ENCODE peak calls at places on chromosomes 3 and 15, in eight cellular contexts. One of them, this sample, is unnamed.

GRCh38 chr15:81189583-81190283 is 6.9 kb upstream of the IL16 start:
- DNase-seq in gastrocnemius medialis: peak; percentile 36
- DNase-seq in GM12878: no peak
- DNase-seq in heart left ventricle: peak; percentile 77
- DNase-seq in transverse colon: peak; percentile 14
- DNase-seq in A549: no peak
- DNase-seq in body of pancreas: peak; percentile 81
- DNase-seq in esophagus squamous epithelium: no peak
- DNase-seq in this sample: peak; percentile 51

GRCh38 chr3:63948995-63949394 is 36.8 kb upstream of the SCAANT1 start:
- DNase-seq in gastrocnemius medialis: no peak
- DNase-seq in GM12878: no peak
- DNase-seq in heart left ventricle: no peak
- DNase-seq in transverse colon: no peak
- DNase-seq in A549: no peak
- DNase-seq in body of pancreas: no peak
- DNase-seq in esophagus squamous epithelium: no peak
- DNase-seq in this sample: no peak

GRCh38 chr3:129106866-129107565 is 14.6 kb downstream of the RAB43 start:
- DNase-seq in gastrocnemius medialis: no peak
- DNase-seq in GM12878: no peak
- DNase-seq in heart left ventricle: no peak
- DNase-seq in transverse colon: peak; percentile 51
- DNase-seq in A549: no peak
- DNase-seq in body of pancreas: peak; percentile 58
- DNase-seq in esophagus squamous epithelium: no peak
- DNase-seq in this sample: no peak

GRCh38 chr3:64191822-64192221 is 33.4 kb downstream of the PRICKLE2 start:
- DNase-seq in gastrocnemius medialis: no peak
- DNase-seq in GM12878: no peak
- DNase-seq in heart left ventricle: no peak
- DNase-seq in transverse colon: no peak
- DNase-seq in A549: no peak
- DNase-seq in body of pancreas: no peak
- DNase-seq in esophagus squamous epithelium: no peak
- DNase-seq in this sample: no peak

GRCh38 chr3:184977796-184978195 is 165.8 kb downstream of the VPS8 start:
- DNase-seq in gastrocnemius medialis: no peak
- DNase-seq in GM12878: no peak
- DNase-seq in heart left ventricle: no peak
- DNase-seq in transverse colon: no peak
- DNase-seq in A549: no peak
- DNase-seq in body of pancreas: no peak
- DNase-seq in esophagus squamous epithelium: no peak
- DNase-seq in this sample: no peak

GRCh38 chr3:30439451-30440053 is 166.8 kb upstream of the TGFBR2 start:
- DNase-seq in gastrocnemius medialis: no peak
- DNase-seq in GM12878: no peak
- DNase-seq in heart left ventricle: no peak
- DNase-seq in transverse colon: no peak
- DNase-seq in A549: no peak
- DNase-seq in body of pancreas: no peak
- DNase-seq in esophagus squamous epithelium: no peak
- DNase-seq in this sample: no peak

GRCh38 chr3:48425281-48425812 is 4.5 kb downstream of the PLXNB1 start:
- DNase-seq in gastrocnemius medialis: no peak
- DNase-seq in GM12878: no peak
- DNase-seq in heart left ventricle: peak; percentile 53
- DNase-seq in transverse colon: no peak
- DNase-seq in A549: no peak
- DNase-seq in body of pancreas: peak; percentile 72
- DNase-seq in esophagus squamous epithelium: no peak
- DNase-seq in this sample: no peak

GRCh38 chr15:89669309-89669865 is 9.8 kb downstream of the PLIN1 start:
- DNase-seq in gastrocnemius medialis: no peak
- DNase-seq in GM12878: no peak
- DNase-seq in heart left ventricle: no peak
- DNase-seq in transverse colon: no peak
- DNase-seq in A549: no peak
- DNase-seq in body of pancreas: no peak
- DNase-seq in esophagus squamous epithelium: no peak
- DNase-seq in this sample: no peak

GRCh38 chr15:49620174-49620573 is 444 bp downstream of the FAM227B start:
- DNase-seq in gastrocnemius medialis: no peak
- DNase-seq in GM12878: no peak
- DNase-seq in heart left ventricle: no peak
- DNase-seq in transverse colon: peak; percentile 21
- DNase-seq in A549: peak; percentile 3
- DNase-seq in body of pancreas: no peak
- DNase-seq in esophagus squamous epithelium: no peak
- DNase-seq in this sample: peak; percentile 33

GRCh38 chr3:13125092-13126015 is 52.1 kb upstream of the IQSEC1 start:
- DNase-seq in gastrocnemius medialis: no peak
- DNase-seq in GM12878: no peak
- DNase-seq in heart left ventricle: no peak
- DNase-seq in transverse colon: no peak
- DNase-seq in A549: no peak
- DNase-seq in body of pancreas: no peak
- DNase-seq in esophagus squamous epithelium: no peak
- DNase-seq in this sample: peak; percentile 30

GRCh38 chr15:77871838-77872371 is 205.6 kb downstream of the TBC1D2B start:
- DNase-seq in gastrocnemius medialis: no peak
- DNase-seq in GM12878: no peak
- DNase-seq in heart left ventricle: peak; percentile 12
- DNase-seq in transverse colon: no peak
- DNase-seq in A549: no peak
- DNase-seq in body of pancreas: no peak
- DNase-seq in esophagus squamous epithelium: no peak
- DNase-seq in this sample: no peak

GRCh38 chr15:39719109-39719508 is 63.5 kb downstream of the FSIP1 start:
- DNase-seq in gastrocnemius medialis: no peak
- DNase-seq in GM12878: no peak
- DNase-seq in heart left ventricle: no peak
- DNase-seq in transverse colon: no peak
- DNase-seq in A549: no peak
- DNase-seq in body of pancreas: no peak
- DNase-seq in esophagus squamous epithelium: no peak
- DNase-seq in this sample: no peak

GRCh38 chr15:74584779-74585178 is 30.9 kb upstream of the CLK3 start:
- DNase-seq in gastrocnemius medialis: no peak
- DNase-seq in GM12878: no peak
- DNase-seq in heart left ventricle: no peak
- DNase-seq in transverse colon: no peak
- DNase-seq in A549: no peak
- DNase-seq in body of pancreas: no peak
- DNase-seq in esophagus squamous epithelium: no peak
- DNase-seq in this sample: no peak

GRCh38 chr3:69698728-69699127 is 40.5 kb upstream of the MITF start:
- DNase-seq in gastrocnemius medialis: no peak
- DNase-seq in GM12878: no peak
- DNase-seq in heart left ventricle: no peak
- DNase-seq in transverse colon: no peak
- DNase-seq in A549: no peak
- DNase-seq in body of pancreas: no peak
- DNase-seq in esophagus squamous epithelium: no peak
- DNase-seq in this sample: no peak

GRCh38 chr3:5112043-5112442 is 10.0 kb upstream of the ARL8B start:
- DNase-seq in gastrocnemius medialis: no peak
- DNase-seq in GM12878: no peak
- DNase-seq in heart left ventricle: no peak
- DNase-seq in transverse colon: no peak
- DNase-seq in A549: no peak
- DNase-seq in body of pancreas: no peak
- DNase-seq in esophagus squamous epithelium: no peak
- DNase-seq in this sample: no peak

GRCh38 chr3:146382386-146382785 is 87.0 kb downstream of the PLSCR2 start:
- DNase-seq in gastrocnemius medialis: no peak
- DNase-seq in GM12878: no peak
- DNase-seq in heart left ventricle: no peak
- DNase-seq in transverse colon: peak; percentile 41
- DNase-seq in A549: peak; percentile 13
- DNase-seq in body of pancreas: no peak
- DNase-seq in esophagus squamous epithelium: no peak
- DNase-seq in this sample: no peak

GRCh38 chr3:43036621-43037331 is 57.7 kb downstream of the GASK1A start:
- DNase-seq in gastrocnemius medialis: no peak
- DNase-seq in GM12878: peak; percentile 4
- DNase-seq in heart left ventricle: no peak
- DNase-seq in transverse colon: no peak
- DNase-seq in A549: no peak
- DNase-seq in body of pancreas: no peak
- DNase-seq in esophagus squamous epithelium: no peak
- DNase-seq in this sample: no peak

GRCh38 chr3:184177331-184177731 is 2.7 kb downstream of the AP2M1 start:
- DNase-seq in gastrocnemius medialis: no peak
- DNase-seq in GM12878: no peak
- DNase-seq in heart left ventricle: no peak
- DNase-seq in transverse colon: no peak
- DNase-seq in A549: no peak
- DNase-seq in body of pancreas: no peak
- DNase-seq in esophagus squamous epithelium: no peak
- DNase-seq in this sample: peak; percentile 44

GRCh38 chr3:122996038-122996580 is 31.5 kb downstream of the SEMA5B start:
- DNase-seq in gastrocnemius medialis: no peak
- DNase-seq in GM12878: no peak
- DNase-seq in heart left ventricle: no peak
- DNase-seq in transverse colon: no peak
- DNase-seq in A549: no peak
- DNase-seq in body of pancreas: peak; percentile 23
- DNase-seq in esophagus squamous epithelium: no peak
- DNase-seq in this sample: no peak

GRCh38 chr3:53798144-53798543 is 48.1 kb downstream of the CHDH start:
- DNase-seq in gastrocnemius medialis: no peak
- DNase-seq in GM12878: no peak
- DNase-seq in heart left ventricle: no peak
- DNase-seq in transverse colon: no peak
- DNase-seq in A549: no peak
- DNase-seq in body of pancreas: no peak
- DNase-seq in esophagus squamous epithelium: no peak
- DNase-seq in this sample: no peak

GRCh38 chr3:108698461-108698860 is 58.7 kb downstream of the RETNLB start:
- DNase-seq in gastrocnemius medialis: no peak
- DNase-seq in GM12878: no peak
- DNase-seq in heart left ventricle: no peak
- DNase-seq in transverse colon: no peak
- DNase-seq in A549: no peak
- DNase-seq in body of pancreas: no peak
- DNase-seq in esophagus squamous epithelium: no peak
- DNase-seq in this sample: no peak

DNA sequence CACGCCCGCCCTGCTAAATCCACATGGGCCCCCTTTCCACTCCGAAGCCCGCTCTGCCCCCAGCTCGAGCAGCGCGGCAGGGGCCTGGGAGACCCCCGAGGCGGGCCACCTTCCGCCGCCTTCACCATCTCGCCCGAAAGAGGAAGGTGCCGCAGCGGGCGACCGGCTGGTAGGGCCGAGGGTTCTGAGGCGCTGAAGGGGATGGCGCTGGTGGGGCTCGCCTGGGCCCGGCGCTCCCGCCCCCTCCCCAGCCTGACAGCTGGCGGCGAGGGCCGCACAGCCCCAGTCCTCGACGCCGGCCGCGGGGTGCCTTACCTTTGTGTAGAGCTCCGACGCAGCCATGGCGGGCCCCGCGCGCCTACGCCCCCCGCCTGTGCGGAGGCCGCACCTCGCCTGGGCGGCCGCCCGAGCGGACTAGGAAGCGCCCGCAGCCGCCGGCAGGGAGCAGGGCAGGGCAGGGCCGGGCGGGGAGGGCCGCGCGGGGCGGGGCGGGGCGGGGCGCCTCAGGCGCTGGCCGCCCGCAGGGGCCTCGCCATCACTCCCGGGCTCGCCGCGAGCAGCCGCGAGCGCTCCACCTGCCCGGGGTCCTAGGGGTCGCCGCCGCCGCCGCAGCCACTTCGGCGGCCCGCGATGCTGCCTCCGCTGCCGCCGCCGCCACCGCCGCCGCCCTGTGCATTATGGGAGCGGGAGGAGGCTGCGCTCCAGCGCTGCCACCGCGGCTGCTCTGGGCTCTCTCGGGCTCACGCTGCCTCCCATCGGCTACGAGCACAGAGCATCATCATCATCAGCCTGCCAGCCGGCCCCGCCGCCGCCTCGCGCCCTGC is at the start of gene MYO5A:
- DNase-seq in gastrocnemius medialis: peak; percentile 61
- DNase-seq in GM12878: no peak
- DNase-seq in heart left ventricle: peak; percentile 72
- DNase-seq in transverse colon: peak; percentile 73
- DNase-seq in A549: peak; percentile 85
- DNase-seq in body of pancreas: peak; percentile 63
- DNase-seq in esophagus squamous epithelium: peak; percentile 39
- DNase-seq in this sample: peak; percentile 76
- TF ChIP-seq POLR2A in gastrocnemius medialis: peak; percentile 51
- TF ChIP-seq POLR2A in GM12878: peak; percentile 72
- TF ChIP-seq POLR2A in heart left ventricle: no peak
- TF ChIP-seq POLR2A in transverse colon: peak; percentile 34
- TF ChIP-seq POLR2A in A549: peak; percentile 65
- TF ChIP-seq POLR2A in body of pancreas: peak; percentile 54
- TF ChIP-seq POLR2A in esophagus squamous epithelium: peak; percentile 69
- TF ChIP-seq POLR2A in this sample: peak; percentile 12

GRCh38 chr3:38168988-38169363 is 3.6 kb downstream of the OXSR1 start:
- DNase-seq in gastrocnemius medialis: no peak
- DNase-seq in GM12878: no peak
- DNase-seq in heart left ventricle: no peak
- DNase-seq in transverse colon: no peak
- DNase-seq in A549: no peak
- DNase-seq in body of pancreas: no peak
- DNase-seq in esophagus squamous epithelium: no peak
- DNase-seq in this sample: no peak
- H3K4me1 ChIP-seq in gastrocnemius medialis: peaks cover 51% of the 10 kb centered on the region
- H3K4me1 ChIP-seq in GM12878: peaks cover 19% of the 10 kb centered on the region
- H3K4me1 ChIP-seq in heart left ventricle: peaks cover 13% of the 10 kb centered on the region
- H3K4me1 ChIP-seq in transverse colon: peaks cover 43% of the 10 kb centered on the region
- H3K4me1 ChIP-seq in A549: peaks cover 44% of the 10 kb centered on the region
- H3K4me1 ChIP-seq in body of pancreas: peaks cover 33% of the 10 kb centered on the region
- H3K4me1 ChIP-seq in esophagus squamous epithelium: peaks cover 11% of the 10 kb centered on the region
- H3K4me1 ChIP-seq in this sample: peaks cover 10% of the 10 kb centered on the region

GRCh38 chr3:150107429-150108175 is 136.9 kb upstream of the PFN2 start:
- DNase-seq in gastrocnemius medialis: no peak
- DNase-seq in GM12878: no peak
- DNase-seq in heart left ventricle: no peak
- DNase-seq in transverse colon: no peak
- DNase-seq in A549: no peak
- DNase-seq in body of pancreas: no peak
- DNase-seq in esophagus squamous epithelium: no peak
- DNase-seq in this sample: no peak
- H3K27ac ChIP-seq in gastrocnemius medialis: no peak overlapping the region
- H3K27ac ChIP-seq in GM12878: no peak overlapping the region
- H3K27ac ChIP-seq in heart left ventricle: no peak overlapping the region
- H3K27ac ChIP-seq in transverse colon: no peak overlapping the region
- H3K27ac ChIP-seq in A549: peak overlapping the region; percentile 12
- H3K27ac ChIP-seq in body of pancreas: no peak overlapping the region
- H3K27ac ChIP-seq in esophagus squamous epithelium: no peak overlapping the region
- H3K27ac ChIP-seq in this sample: no peak overlapping the region

DNA sequence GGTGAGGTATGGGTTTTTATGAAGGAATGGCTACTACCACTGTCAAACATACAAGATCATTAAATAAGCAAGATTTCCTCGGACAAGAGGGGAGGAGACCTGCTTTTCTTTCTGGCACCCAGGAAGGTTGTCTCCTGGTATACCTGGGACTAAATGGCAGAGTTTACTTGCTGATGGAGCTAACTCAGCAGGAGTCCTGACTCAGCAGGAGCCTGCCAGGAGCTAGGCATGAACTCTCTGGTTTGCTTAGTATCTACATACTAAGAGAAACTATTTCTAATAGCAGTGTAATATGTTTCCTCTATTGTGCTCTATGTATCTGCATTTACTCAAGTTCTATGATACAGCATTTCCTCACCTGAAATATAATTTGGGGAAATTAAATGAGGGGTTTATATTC is 404.2 kb downstream of the RSL24D1 start:
- DNase-seq in gastrocnemius medialis: no peak
- DNase-seq in GM12878: no peak
- DNase-seq in heart left ventricle: no peak
- DNase-seq in transverse colon: no peak
- DNase-seq in A549: no peak
- DNase-seq in body of pancreas: no peak
- DNase-seq in esophagus squamous epithelium: no peak
- DNase-seq in this sample: no peak
- TF ChIP-seq POLR2A in gastrocnemius medialis: no peak
- TF ChIP-seq POLR2A in GM12878: no peak
- TF ChIP-seq POLR2A in heart left ventricle: no peak
- TF ChIP-seq POLR2A in transverse colon: no peak
- TF ChIP-seq POLR2A in A549: no peak
- TF ChIP-seq POLR2A in body of pancreas: no peak
- TF ChIP-seq POLR2A in esophagus squamous epithelium: no peak
- TF ChIP-seq POLR2A in this sample: no peak

This sample was measured in adrenal gland.